ENCODE peak calls at places on chromosomes 12 and 14, in five cellular contexts. J, D, X, K and P are unnamed samples. For H3K4me1, the result is how much of the 10 kb centered on the place peaks cover.

GRCh38 chr12:42705863-42706262 is 116.3 kb upstream of the PRICKLE1 start:
- DNase-seq in J (peak), D (peak), K (no peak), X (peak), P (peak)

GRCh38 chr12:39145175-39145999 is 240.0 kb upstream of the CPNE8 start:
- DNase-seq in J (peak), D (no peak), K (no peak), X (peak), P (peak)

GRCh38 chr14:65704412-65704811 is 291.9 kb downstream of the FUT8 start:
- DNase-seq in J (no peak), K (no peak), D (peak), X (no peak), P (no peak)

GRCh38 chr14:105307052-105307727 is 6.4 kb upstream of the BRF1 start:
- DNase-seq in K (no peak), X (no peak), J (no peak), D (no peak), P (no peak)

GRCh38 chr14:23562822-23563472 is 4.6 kb downstream of the AP1G2 start:
- DNase-seq in D (peak), X (no peak), J (no peak), K (no peak), P (peak)

GRCh38 chr14:35333797-35334743 is 41.9 kb downstream of the PSMA6 start:
- DNase-seq in X (no peak), J (no peak), K (no peak), D (no peak), P (no peak)

GRCh38 chr14:74299061-74299545 is 3.6 kb downstream of the ABCD4 start:
- DNase-seq in J (peak), K (no peak), D (peak), X (no peak), P (no peak)

GRCh38 chr12:131944601-131945251 is 5.0 kb upstream of the EP400 start:
- DNase-seq in D (no peak), J (no peak), X (no peak), K (no peak), P (no peak)

GRCh38 chr12:33427071-33427470 is 12.5 kb downstream of the SYT10 start:
- DNase-seq in D (no peak), K (no peak), J (no peak), X (no peak), P (no peak)

GRCh38 chr12:54933381-54933780 is 51.2 kb downstream of the TESPA1 start:
- DNase-seq in D (peak), K (no peak), X (no peak), J (no peak), P (no peak)

GRCh38 chr12:130227641-130228040 is 65.4 kb downstream of the FZD10 start:
- DNase-seq in J (no peak), K (no peak), X (no peak), D (no peak), P (no peak)

GRCh38 chr14:99388286-99388685 is 92.4 kb downstream of the SETD3 start:
- DNase-seq in J (no peak), X (no peak), K (no peak), D (no peak), P (no peak)

GRCh38 chr14:105632010-105632409 is 105.6 kb downstream of the TMEM121 start:
- DNase-seq in D (no peak), J (no peak), K (no peak), X (no peak), P (no peak)

GRCh38 chr14:22537436-22538310 is 51.4 kb downstream of the DAD1 start:
- DNase-seq in X (no peak), K (no peak), J (no peak), D (no peak), P (no peak)

GRCh38 chr14:36807727-36808126 is 146.1 kb downstream of the PAX9 start:
- DNase-seq in X (no peak), D (no peak), J (no peak), K (no peak), P (no peak)

GRCh38 chr12:29726321-29726692 is 57.4 kb downstream of the TMTC1 start:
- DNase-seq in D (peak), J (no peak), X (no peak), K (no peak), P (no peak)

GRCh38 chr14:68508581-68508980 is 284.3 kb downstream of the ZFP36L1 start:
- DNase-seq in D (no peak), J (no peak), K (no peak), X (no peak), P (no peak)

GRCh38 chr14:80978403-80978802 is 23.0 kb downstream of the TSHR start:
- DNase-seq in D (no peak), K (no peak), X (no peak), J (no peak), P (no peak)

GRCh38 chr12:63070709-63071108 is 80.3 kb downstream of the AVPR1A start:
- DNase-seq in X (no peak), K (no peak), D (no peak), J (no peak), P (no peak)

GRCh38 chr12:132560421-132560830 is 50.0 kb downstream of the LRCOL1 start:
- DNase-seq in K (no peak), J (no peak), X (no peak), D (no peak), P (peak)

GRCh38 chr12:131220007-131220685 is 266.4 kb downstream of the ADGRD1 start:
- DNase-seq in K (no peak), J (no peak), X (no peak), D (no peak), P (no peak)

GRCh38 chr12:3523728-3524127 is 32.7 kb downstream of the PRMT8 start:
- DNase-seq in D (no peak), X (no peak), J (no peak), K (no peak), P (no peak)

GRCh38 chr14:91125801-91126200 is 11.9 kb downstream of the DGLUCY start:
- DNase-seq in D (no peak), K (no peak), J (no peak), X (no peak), P (no peak)

GRCh38 chr14:100155049-100155621 is 4.3 kb downstream of the DEGS2 start:
- DNase-seq in D (no peak), K (no peak), X (no peak), J (no peak), P (no peak)

GRCh38 chr14:47557894-47558293 is 117.5 kb downstream of the MDGA2 start:
- DNase-seq in D (no peak), J (no peak), K (no peak), X (no peak), P (no peak)

GRCh38 chr12:42819801-42820200 is 230.3 kb upstream of the PRICKLE1 start:
- DNase-seq in J (no peak), X (no peak), K (no peak), D (no peak), P (no peak)

GRCh38 chr12:105462841-105463240 is 132.3 kb downstream of the C12orf75 start:
- DNase-seq in D (peak), J (no peak), K (no peak), X (no peak), P (no peak)

GRCh38 chr12:25155031-25155576 is 39.9 kb downstream of the DNAI7 start:
- DNase-seq in X (no peak), D (peak), J (no peak), K (no peak), P (no peak)

GRCh38 chr14:54783660-54784015 is 119.0 kb downstream of the GCH1 start:
- DNase-seq in D (no peak), K (no peak), J (no peak), X (no peak), P (no peak)

GRCh38 chr14:51448831-51449665 is 202.7 kb upstream of the FRMD6 start:
- DNase-seq in J (no peak), K (no peak), D (peak), X (no peak), P (peak)

GRCh38 chr12:95321516-95322246 is 104.1 kb downstream of the VEZT start:
- DNase-seq in K (no peak), J (no peak), D (no peak), X (no peak), P (no peak)

GRCh38 chr14:21350539-21350938 is 33.3 kb downstream of the SUPT16H start:
- DNase-seq in J (no peak), K (no peak), X (no peak), D (no peak), P (no peak)

GRCh38 chr14:90966493-90966892 is 93.9 kb downstream of the RPS6KA5 start:
- DNase-seq in X (no peak), D (no peak), J (no peak), K (no peak), P (no peak)

GRCh38 chr14:54724772-54725325 is 157.9 kb downstream of the SAMD4A start:
- DNase-seq in J (no peak), D (no peak), K (no peak), X (no peak), P (no peak)

GRCh38 chr12:32679910-32680217 is 763 bp downstream of the DNM1L start:
- DNase-seq in X (no peak), D (no peak), J (no peak), K (no peak), P (no peak)

GRCh38 chr14:55781046-55781445 is 201.0 kb downstream of the KTN1 start:
- DNase-seq in X (no peak), J (no peak), D (no peak), K (no peak), P (no peak)

GRCh38 chr12:43290836-43291235 is 261.2 kb downstream of the ADAMTS20 start:
- DNase-seq in K (no peak), D (peak), X (no peak), J (no peak), P (no peak)

GRCh38 chr12:78885466-78885865 is 20.9 kb downstream of the SYT1 start:
- DNase-seq in D (no peak), K (no peak), X (no peak), J (no peak), P (no peak)

DNA sequence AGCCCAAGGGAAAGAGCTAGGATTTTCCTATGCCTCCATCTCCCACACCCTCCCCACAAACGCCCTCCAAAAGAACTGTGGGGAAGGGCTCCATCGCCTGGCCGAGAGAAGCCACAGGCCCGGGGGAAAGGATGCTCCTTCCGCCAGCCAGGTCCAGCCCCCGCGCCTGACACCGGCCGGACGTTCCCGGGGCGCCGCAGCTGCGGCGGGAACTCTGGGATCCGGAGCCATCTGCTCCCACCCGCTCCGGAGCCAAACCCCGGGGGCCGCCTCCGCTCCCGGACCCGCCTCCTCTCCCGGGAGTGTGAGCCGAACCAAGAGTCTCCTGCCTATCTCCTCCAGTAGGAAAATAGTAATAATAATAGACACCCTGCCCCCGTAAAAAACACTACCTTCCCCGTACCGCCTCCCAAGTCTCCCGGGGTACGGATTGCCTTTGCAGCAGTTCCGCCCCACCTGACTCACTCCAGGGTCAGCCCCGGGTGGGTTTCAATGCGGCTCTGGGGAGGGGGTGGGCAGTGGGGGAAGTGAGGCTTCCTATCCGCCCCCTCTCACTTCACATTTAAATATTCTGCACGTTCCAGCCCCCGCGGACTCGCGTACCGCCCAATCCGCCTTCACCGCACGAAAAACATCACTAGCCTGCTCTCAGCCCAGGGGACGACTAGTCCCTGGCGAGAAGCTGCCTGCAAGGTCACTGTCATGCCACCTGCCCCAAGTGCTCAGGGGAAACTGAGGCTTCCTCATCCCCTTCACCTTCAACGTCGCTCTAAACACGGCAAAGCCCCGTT is 2.4 kb downstream of the AGAP2 start:
- DNase-seq in X (peak), K (no peak), D (peak), J (no peak), P (no peak)
- TF ChIP-seq CTCF in X (peak), K (no peak), D (peak), J (no peak), P (peak)

GRCh38 chr12:124548854-124549378 is 18.5 kb downstream of the NCOR2 start:
- DNase-seq in J (peak), K (no peak), D (peak), X (no peak), P (peak)
- H3K4me1 ChIP-seq in J (half or more), K (half or more), D (under half), X (half or more), P (half or more)

DNA sequence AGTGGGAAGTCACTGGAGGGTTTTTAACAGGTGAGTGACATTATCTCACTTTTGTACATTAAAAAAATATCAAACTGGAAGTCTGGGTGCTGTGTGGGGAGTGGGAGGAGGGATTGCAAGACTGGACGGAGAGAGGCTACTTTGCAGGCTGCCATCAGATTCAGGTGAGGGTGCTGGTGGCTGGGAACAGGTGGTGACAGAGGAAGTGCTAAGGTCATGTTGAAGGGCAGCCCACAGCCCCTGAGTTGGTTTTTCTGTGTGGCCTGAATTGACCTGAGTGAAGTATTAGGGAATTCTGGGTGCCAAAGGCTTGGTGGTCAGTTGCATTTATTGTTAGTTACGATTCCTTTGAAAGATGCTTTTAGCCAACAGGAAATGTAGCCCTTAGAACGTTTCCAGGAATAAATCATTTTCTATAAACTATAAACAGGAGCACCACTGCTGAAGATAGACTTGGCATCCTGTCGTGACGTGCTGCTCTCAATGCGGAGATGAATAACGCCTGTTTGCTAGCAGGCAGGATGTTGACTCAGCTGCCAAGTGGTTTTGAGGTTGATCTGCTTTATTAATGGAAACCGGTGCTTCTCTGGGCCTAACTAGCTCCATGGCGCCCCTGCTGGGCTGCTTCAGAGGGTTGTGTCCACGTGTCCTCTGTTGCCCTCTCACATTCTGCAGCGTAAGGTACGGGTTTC is 707.5 kb upstream of the TMEM132C start:
- DNase-seq in K (no peak), X (peak), J (peak), D (peak), P (peak)
- TF ChIP-seq CTCF in K (no peak), X (peak), J (peak), D (peak), P (no peak)

DNA sequence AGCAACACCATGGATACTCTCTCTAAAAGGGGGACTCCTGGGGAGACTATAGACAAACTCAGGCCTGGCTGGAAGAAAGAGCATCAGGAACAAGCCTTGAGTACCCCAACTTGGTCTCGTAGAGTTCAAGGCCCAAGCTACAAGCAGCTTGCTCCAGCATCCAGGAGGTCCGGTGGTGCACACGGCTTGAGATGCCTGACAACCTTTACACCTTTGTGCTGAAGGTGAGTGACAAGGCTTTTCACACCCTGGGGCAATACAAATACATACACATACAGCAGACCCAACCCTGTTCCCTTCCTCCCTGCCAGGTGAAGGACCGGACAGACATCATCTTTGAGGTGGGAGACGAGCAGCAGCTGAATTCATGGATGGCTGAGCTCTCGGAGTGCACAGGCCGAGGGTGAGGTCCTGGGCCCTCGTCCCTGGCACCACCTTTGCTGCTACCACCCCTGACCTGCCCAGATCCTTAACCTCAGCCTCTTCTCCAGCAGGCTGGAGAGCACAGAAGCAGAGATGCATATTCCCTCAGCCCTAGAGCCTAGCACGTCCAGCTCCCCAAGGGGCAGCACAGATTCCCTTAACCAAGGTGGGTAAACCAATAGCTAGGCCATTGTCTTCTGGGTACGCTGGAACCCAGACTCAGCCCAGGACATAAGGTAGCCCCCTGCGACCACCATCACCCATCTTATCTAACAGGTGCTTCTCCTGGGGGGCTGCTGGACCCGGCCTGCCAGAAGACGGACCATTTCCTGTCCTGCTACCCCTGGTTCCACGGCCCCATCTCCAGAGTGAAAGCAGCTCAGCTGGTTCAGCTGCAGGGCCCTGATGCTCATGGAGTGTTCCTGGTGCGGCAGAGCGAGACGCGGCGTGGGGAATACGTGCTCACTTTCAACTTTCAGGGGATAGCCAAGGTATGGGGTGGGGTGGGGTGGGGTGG is 41.2 kb downstream of the SH2B3 start:
- DNase-seq in X (no peak), D (no peak), K (no peak), J (no peak), P (no peak)
- H3K4me1 ChIP-seq in X (half or more), D (under half), K (under half), J (half or more), P (half or more)

GRCh38 chr12:93802698-93803097 is 125.5 kb downstream of the CRADD start:
- DNase-seq in J (no peak), X (no peak), K (no peak), D (peak), P (no peak)
- TF ChIP-seq CTCF in J (peak), X (peak), K (no peak), D (no peak), P (no peak)

GRCh38 chr14:52936437-52936836 is 14.4 kb downstream of the FERMT2 start:
- DNase-seq in X (no peak), D (no peak), J (no peak), K (no peak), P (no peak)
- H3K4me1 ChIP-seq in X (half or more), D (under half), J (half or more), K (under half), P (under half)

GRCh38 chr14:31902002-31902401 is 175.1 kb upstream of the ARHGAP5 start:
- DNase-seq in J (no peak), K (no peak), D (no peak), X (no peak), P (peak)

GRCh38 chr14:31894351-31894750 is 182.8 kb upstream of the ARHGAP5 start:
- DNase-seq in D (no peak), J (no peak), K (no peak), X (no peak), P (no peak)

GRCh38 chr14:31895206-31895605 is 181.9 kb upstream of the ARHGAP5 start:
- DNase-seq in J (no peak), X (no peak), K (no peak), D (peak), P (no peak)

GRCh38 chr14:31898835-31899528 is 178.1 kb upstream of the ARHGAP5 start:
- DNase-seq in J (no peak), K (no peak), X (no peak), D (no peak), P (no peak)

GRCh38 chr14:31897581-31898186 is 179.4 kb upstream of the ARHGAP5 start:
- DNase-seq in J (no peak), D (no peak), X (no peak), K (no peak), P (no peak)
- TF ChIP-seq CTCF in J (no peak), D (no peak), X (peak), K (no peak), P (no peak)

DNA sequence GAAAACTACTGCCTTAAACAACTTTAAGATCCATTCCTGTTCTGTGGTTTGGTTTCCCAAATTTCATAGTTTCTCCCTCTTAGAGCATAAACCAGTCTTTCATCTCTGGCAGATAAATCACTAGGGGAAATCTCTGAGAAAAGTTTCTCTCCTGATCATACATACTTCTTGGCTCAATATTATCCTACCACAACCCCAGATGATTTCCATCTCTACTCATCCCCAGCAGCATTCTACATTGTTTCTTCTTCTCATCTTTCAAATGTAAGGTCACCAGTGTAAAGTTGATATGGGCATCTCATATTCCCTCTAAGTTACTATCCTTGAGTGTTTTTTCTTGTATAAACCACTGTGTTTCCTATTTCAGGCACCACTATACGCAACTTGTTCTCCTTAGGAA is 45.9 kb upstream of the PLEKHG7 start:
- DNase-seq in X (no peak), D (peak), J (no peak), K (no peak), P (no peak)
- H3K4me1 ChIP-seq in X (under half), D (under half), J (under half), K (under half), P (under half)

DNA sequence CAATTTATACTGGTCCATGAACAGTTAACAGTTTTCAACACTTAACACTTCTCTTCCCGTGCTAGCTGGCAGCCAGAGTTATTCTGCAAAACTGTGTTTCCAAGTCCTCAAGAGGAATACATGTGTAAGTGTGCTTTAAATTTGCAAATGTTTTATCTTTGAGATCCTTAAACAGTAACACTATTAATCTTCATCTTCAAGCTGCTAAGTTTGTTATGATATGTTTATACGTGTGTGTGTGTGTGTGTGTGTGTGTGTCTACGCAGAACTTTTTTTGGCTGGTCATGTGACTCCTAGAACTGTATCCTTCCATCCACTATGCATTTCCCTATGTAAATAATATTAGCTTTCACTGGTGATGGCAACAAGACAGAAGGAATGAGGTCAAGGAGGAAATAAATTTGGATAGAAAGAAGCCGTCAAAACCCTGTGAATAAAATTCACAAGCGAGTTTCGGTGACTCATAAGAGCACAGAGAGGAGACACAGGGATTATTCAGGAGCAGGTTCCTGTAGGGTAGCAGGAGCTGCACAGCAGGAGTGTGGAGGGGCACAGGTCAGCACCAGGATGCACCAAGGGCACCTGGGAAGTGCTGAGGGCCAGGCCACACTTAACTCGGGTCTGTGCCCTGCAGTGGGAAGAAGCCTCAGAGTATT is 105.8 kb upstream of the ETV6 start:
- DNase-seq in J (no peak), K (no peak), X (no peak), D (peak), P (no peak)
- TF ChIP-seq CTCF in J (no peak), K (no peak), X (no peak), D (no peak), P (no peak)